ENCODE peak calls at places on chromosome 7, in seven cellular contexts. T, B, U, Q, O, C and E are unnamed samples.

GRCh38 chr7:28599411-28599810 is 187.1 kb downstream of the CREB5 start:
- DNase-seq in B (no peak), U (no peak), O (no peak), Q (no peak), C (no peak), T (no peak), E (no peak)

GRCh38 chr7:149604521-149604920 is 106.9 kb upstream of the ZNF746 start:
- DNase-seq in Q (no peak), B (no peak), U (no peak), O (no peak), C (no peak), T (no peak), E (no peak)

GRCh38 chr7:1550846-1551155 is 5.2 kb downstream of the TMEM184A start:
- DNase-seq in T (no peak), C (no peak), U (no peak), B (no peak), O (no peak), Q (no peak), E (no peak)

GRCh38 chr7:45230083-45230482 is 72.5 kb downstream of the RAMP3 start:
- DNase-seq in T (no peak), O (no peak), C (no peak), Q (no peak), U (no peak), B (no peak), E (no peak)

GRCh38 chr7:47690902-47691558 is 109.1 kb upstream of the TNS3 start:
- DNase-seq in T (no peak), U (no peak), B (no peak), O (no peak), Q (no peak), C (no peak), E (no peak)

GRCh38 chr7:152987673-152988072 is 228.1 kb downstream of the ACTR3B start:
- DNase-seq in O (no peak), B (no peak), Q (no peak), C (no peak), U (no peak), T (no peak), E (no peak)

GRCh38 chr7:42914009-42914725 is 2.3 kb upstream of the C7orf25 start:
- DNase-seq in O (no peak), U (no peak), Q (no peak), B (no peak), C (no peak), T (no peak), E (no peak)

GRCh38 chr7:8391353-8392062 is 41.9 kb upstream of the NXPH1 start:
- DNase-seq in Q (no peak), O (no peak), T (no peak), B (no peak), C (peak), U (no peak), E (no peak)

GRCh38 chr7:5248201-5248885 is 34.4 kb upstream of the SLC29A4 start:
- DNase-seq in O (peak), Q (no peak), C (peak), T (no peak), U (no peak), B (no peak), E (no peak)

GRCh38 chr7:111834367-111834766 is 272.1 kb upstream of the IMMP2L start:
- DNase-seq in O (no peak), T (no peak), U (no peak), Q (no peak), C (no peak), B (no peak), E (no peak)

GRCh38 chr7:125516194-125516593 is 586.6 kb upstream of the POT1 start:
- DNase-seq in Q (no peak), B (no peak), C (no peak), O (peak), T (no peak), U (no peak), E (no peak)

GRCh38 chr7:140403878-140404564 is at the start of gene RAB19:
- DNase-seq in Q (no peak), O (no peak), B (no peak), T (peak), U (peak), C (no peak), E (no peak)

GRCh38 chr7:37065779-37066271 is 341.5 kb upstream of the AOAH start:
- DNase-seq in Q (no peak), B (no peak), U (no peak), O (no peak), T (no peak), C (no peak), E (no peak)

GRCh38 chr7:82481499-82482097 is 38.0 kb upstream of the CACNA2D1 start:
- DNase-seq in B (no peak), C (peak), O (no peak), T (no peak), Q (peak), U (no peak), E (no peak)

GRCh38 chr7:128841171-128841690 is 11.0 kb downstream of the FLNC start:
- DNase-seq in U (peak), T (no peak), B (no peak), C (no peak), Q (no peak), O (no peak), E (no peak)

GRCh38 chr7:134370135-134370534 is 53.4 kb upstream of the SLC35B4 start:
- DNase-seq in C (no peak), Q (no peak), U (no peak), B (no peak), O (no peak), T (no peak), E (no peak)
- TF ChIP-seq CTCF in C (no peak), Q (no peak), U (no peak), B (no peak), O (no peak), T (no peak), E (no peak)

GRCh38 chr7:54664235-54665228 is 94.5 kb downstream of the SEC61G start:
- DNase-seq in Q (peak), O (peak), C (peak), T (peak), U (peak), B (no peak), E (peak)
- TF ChIP-seq CTCF in Q (peak), O (no peak), C (peak), T (peak), U (peak), B (no peak), E (peak)

GRCh38 chr7:116290740-116291139 is 80.4 kb downstream of the TES start:
- DNase-seq in T (no peak), O (no peak), C (no peak), U (no peak), B (no peak), Q (no peak), E (no peak)
- TF ChIP-seq CTCF in T (no peak), O (no peak), C (no peak), U (no peak), B (no peak), Q (no peak), E (peak)

GRCh38 chr7:107661081-107661864 is 645 bp downstream of the SLC26A4 start:
- DNase-seq in B (no peak), C (no peak), U (peak), Q (peak), O (peak), T (peak), E (no peak)
- TF ChIP-seq CTCF in B (no peak), C (no peak), U (no peak), Q (no peak), O (no peak), T (peak), E (no peak)

GRCh38 chr7:116769541-116769940 is 92.8 kb upstream of the CAPZA2 start:
- DNase-seq in T (no peak), O (no peak), B (no peak), U (no peak), C (no peak), Q (no peak), E (no peak)
- TF ChIP-seq CTCF in T (no peak), O (no peak), B (no peak), U (no peak), C (no peak), Q (no peak), E (no peak)

DNA sequence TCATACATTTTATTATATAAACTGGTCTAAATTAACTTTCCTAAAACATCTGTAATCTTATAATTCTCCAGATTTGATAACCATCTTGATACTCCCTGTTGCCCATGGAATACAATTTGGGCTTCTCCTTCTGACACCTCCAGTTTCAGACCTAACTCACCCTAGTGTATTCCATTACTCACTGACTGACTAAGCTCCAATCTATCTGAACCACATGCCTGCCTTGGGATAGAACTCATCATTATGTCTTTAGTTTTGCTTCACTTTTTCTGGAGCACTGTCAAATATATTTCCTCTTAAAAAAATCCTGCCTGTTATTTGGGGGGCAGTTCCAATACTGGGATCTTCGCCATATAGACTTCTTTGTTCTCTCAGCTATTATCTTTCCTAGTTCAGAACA is 4.9 kb upstream of the FOXP2 start:
- DNase-seq in Q (no peak), U (no peak), O (no peak), B (no peak), C (no peak), T (no peak), E (no peak)
- TF ChIP-seq CTCF in Q (no peak), U (no peak), O (no peak), B (no peak), C (no peak), T (no peak), E (no peak)

DNA sequence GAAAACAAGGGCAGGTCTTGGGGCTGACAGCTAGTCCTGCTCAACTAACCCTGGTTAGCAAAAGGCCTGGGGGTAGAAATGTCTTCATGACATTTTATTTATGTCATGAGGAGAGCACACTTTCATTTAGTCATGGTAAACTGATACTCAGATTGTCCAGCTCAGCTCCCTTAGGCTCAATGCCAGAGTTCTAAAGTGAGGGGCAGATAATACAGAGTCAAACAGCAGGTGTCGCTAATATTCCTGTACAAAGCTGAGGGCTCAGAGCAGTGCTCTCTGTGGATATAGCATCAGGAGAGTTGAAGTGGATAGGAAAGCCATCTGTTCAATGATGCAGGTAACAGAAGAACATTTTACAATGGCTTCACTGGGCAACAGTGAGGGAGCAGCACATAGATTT is 26.8 kb upstream of the CALCR start:
- DNase-seq in O (no peak), C (no peak), Q (peak), B (no peak), U (no peak), T (no peak), E (no peak)
- TF ChIP-seq CTCF in O (no peak), C (no peak), Q (no peak), B (no peak), U (no peak), T (no peak), E (no peak)